ENCODE peak calls at places on chromosomes 6 and 20, in four cellular contexts. One of them, this sample, is unnamed.

GRCh38 chr6:152110878-152111820 is 303.7 kb downstream of the ESR1 start:
- DNase-seq in neural crest cell: no peak
- DNase-seq in T47D: no peak
- DNase-seq in effector CD8-positive, alpha-beta T cell: no peak
- DNase-seq in this sample: no peak

GRCh38 chr6:73985891-73986290 is 289.9 kb downstream of the CD109 start:
- DNase-seq in T47D: peak; percentile 50
- DNase-seq in effector CD8-positive, alpha-beta T cell: no peak
- DNase-seq in neural crest cell: no peak
- DNase-seq in this sample: no peak

GRCh38 chr6:3016473-3017280 is 17.0 kb downstream of the NQO2 start:
- DNase-seq in effector CD8-positive, alpha-beta T cell: no peak
- DNase-seq in T47D: no peak
- DNase-seq in neural crest cell: no peak
- DNase-seq in this sample: no peak

GRCh38 chr6:169921853-169922779 is 170.7 kb downstream of the ERMARD start:
- DNase-seq in effector CD8-positive, alpha-beta T cell: no peak
- DNase-seq in neural crest cell: no peak
- DNase-seq in T47D: no peak
- DNase-seq in this sample: no peak

GRCh38 chr6:30265166-30265565 is 52.0 kb upstream of the TRIM26 start:
- DNase-seq in effector CD8-positive, alpha-beta T cell: no peak
- DNase-seq in neural crest cell: no peak
- DNase-seq in T47D: no peak
- DNase-seq in this sample: no peak

GRCh38 chr6:79984261-79984660 is 20.2 kb upstream of the TTK start:
- DNase-seq in neural crest cell: no peak
- DNase-seq in T47D: peak; percentile 58
- DNase-seq in effector CD8-positive, alpha-beta T cell: no peak
- DNase-seq in this sample: peak; percentile 6

GRCh38 chr6:168666751-168667427 is 225.9 kb downstream of the SMOC2 start:
- DNase-seq in T47D: no peak
- DNase-seq in effector CD8-positive, alpha-beta T cell: no peak
- DNase-seq in neural crest cell: no peak
- DNase-seq in this sample: no peak

GRCh38 chr6:88823998-88824397 is 139.4 kb downstream of the RNGTT start:
- DNase-seq in neural crest cell: no peak
- DNase-seq in T47D: peak; percentile 14
- DNase-seq in effector CD8-positive, alpha-beta T cell: no peak
- DNase-seq in this sample: no peak

GRCh38 chr6:138971601-138972000 is 16.5 kb downstream of the REPS1 start:
- DNase-seq in effector CD8-positive, alpha-beta T cell: no peak
- DNase-seq in neural crest cell: no peak
- DNase-seq in T47D: no peak
- DNase-seq in this sample: no peak

GRCh38 chr6:128464790-128465189 is 55.6 kb downstream of the PTPRK start:
- DNase-seq in T47D: no peak
- DNase-seq in effector CD8-positive, alpha-beta T cell: no peak
- DNase-seq in neural crest cell: no peak
- DNase-seq in this sample: no peak

GRCh38 chr6:87730310-87730709 is 28.3 kb upstream of the AKIRIN2 start:
- DNase-seq in effector CD8-positive, alpha-beta T cell: no peak
- DNase-seq in neural crest cell: no peak
- DNase-seq in T47D: no peak
- DNase-seq in this sample: peak; percentile 56

GRCh38 chr6:138044972-138045371 is 62.2 kb downstream of the PERP start:
- DNase-seq in effector CD8-positive, alpha-beta T cell: no peak
- DNase-seq in T47D: no peak
- DNase-seq in neural crest cell: no peak
- DNase-seq in this sample: no peak

GRCh38 chr6:158596861-158597260 is 37.0 kb downstream of the TMEM181 start:
- DNase-seq in neural crest cell: no peak
- DNase-seq in T47D: no peak
- DNase-seq in effector CD8-positive, alpha-beta T cell: no peak
- DNase-seq in this sample: no peak

GRCh38 chr20:13261460-13262301 is 40.6 kb downstream of the ISM1 start:
- DNase-seq in T47D: peak; percentile 55
- DNase-seq in effector CD8-positive, alpha-beta T cell: peak; percentile 30
- DNase-seq in neural crest cell: peak; percentile 55
- DNase-seq in this sample: no peak

GRCh38 chr6:157741321-157741720 is 81.7 kb upstream of the SNX9 start:
- DNase-seq in T47D: no peak
- DNase-seq in neural crest cell: no peak
- DNase-seq in effector CD8-positive, alpha-beta T cell: no peak
- DNase-seq in this sample: no peak

GRCh38 chr20:39395478-39396291 is 433.5 kb downstream of the DHX35 start:
- DNase-seq in effector CD8-positive, alpha-beta T cell: no peak
- DNase-seq in neural crest cell: no peak
- DNase-seq in T47D: no peak
- DNase-seq in this sample: no peak

This sample was measured in prostate gland.